ENCODE peak calls at places on chromosomes 1 and 21, in seven cellular contexts. One of them, this sample, is unnamed.

GRCh38 chr1:233433436-233434213 is 106.1 kb downstream of the MAP3K21 start:
- DNase-seq in left ventricle myocardium superior: no peak
- DNase-seq in immature natural killer cell: no peak
- DNase-seq in left cardiac atrium: no peak
- DNase-seq in nucleus accumbens: no peak
- DNase-seq in Daoy: no peak
- DNase-seq in heart right ventricle: no peak
- DNase-seq in this sample: no peak

GRCh38 chr1:51336711-51337110 is 6.3 kb upstream of the TTC39A start:
- DNase-seq in nucleus accumbens: no peak
- DNase-seq in left cardiac atrium: no peak
- DNase-seq in Daoy: no peak
- DNase-seq in immature natural killer cell: no peak
- DNase-seq in heart right ventricle: no peak
- DNase-seq in left ventricle myocardium superior: no peak
- DNase-seq in this sample: no peak

GRCh38 chr1:199029855-199030254 is 391.0 kb downstream of the PTPRC start:
- DNase-seq in Daoy: no peak
- DNase-seq in left ventricle myocardium superior: no peak
- DNase-seq in heart right ventricle: no peak
- DNase-seq in immature natural killer cell: no peak
- DNase-seq in nucleus accumbens: no peak
- DNase-seq in left cardiac atrium: no peak
- DNase-seq in this sample: no peak

GRCh38 chr1:89657886-89658285 is 25.0 kb downstream of the LRRC8C start:
- DNase-seq in immature natural killer cell: peak; percentile 41
- DNase-seq in left ventricle myocardium superior: no peak
- DNase-seq in left cardiac atrium: no peak
- DNase-seq in nucleus accumbens: no peak
- DNase-seq in Daoy: no peak
- DNase-seq in heart right ventricle: no peak
- DNase-seq in this sample: no peak

GRCh38 chr1:16130827-16131226 is 25.0 kb downstream of the EPHA2 start:
- DNase-seq in immature natural killer cell: no peak
- DNase-seq in left cardiac atrium: no peak
- DNase-seq in heart right ventricle: no peak
- DNase-seq in left ventricle myocardium superior: no peak
- DNase-seq in nucleus accumbens: no peak
- DNase-seq in Daoy: no peak
- DNase-seq in this sample: no peak

GRCh38 chr1:188709146-188709545 is 1768.5 kb downstream of the BRINP3 start:
- DNase-seq in immature natural killer cell: no peak
- DNase-seq in left cardiac atrium: no peak
- DNase-seq in heart right ventricle: no peak
- DNase-seq in Daoy: no peak
- DNase-seq in nucleus accumbens: no peak
- DNase-seq in left ventricle myocardium superior: no peak
- DNase-seq in this sample: no peak

GRCh38 chr1:205065666-205066065 is 18.6 kb downstream of the TMEM81 start:
- DNase-seq in Daoy: no peak
- DNase-seq in left ventricle myocardium superior: no peak
- DNase-seq in heart right ventricle: no peak
- DNase-seq in nucleus accumbens: no peak
- DNase-seq in immature natural killer cell: no peak
- DNase-seq in left cardiac atrium: no peak
- DNase-seq in this sample: no peak

GRCh38 chr1:240178366-240178765 is 86.7 kb downstream of the FMN2 start:
- DNase-seq in left cardiac atrium: no peak
- DNase-seq in nucleus accumbens: peak; percentile 48
- DNase-seq in Daoy: no peak
- DNase-seq in immature natural killer cell: no peak
- DNase-seq in heart right ventricle: no peak
- DNase-seq in left ventricle myocardium superior: no peak
- DNase-seq in this sample: no peak

GRCh38 chr1:23393706-23394105 is 24.1 kb upstream of the ZNF436 start:
- DNase-seq in left cardiac atrium: peak; percentile 76
- DNase-seq in heart right ventricle: peak; percentile 59
- DNase-seq in Daoy: peak; percentile 91
- DNase-seq in nucleus accumbens: no peak
- DNase-seq in immature natural killer cell: no peak
- DNase-seq in left ventricle myocardium superior: peak; percentile 83
- DNase-seq in this sample: no peak

GRCh38 chr1:168708698-168709406 is 20.2 kb downstream of the DPT start:
- DNase-seq in left ventricle myocardium superior: peak; percentile 37
- DNase-seq in nucleus accumbens: no peak
- DNase-seq in left cardiac atrium: no peak
- DNase-seq in immature natural killer cell: no peak
- DNase-seq in Daoy: no peak
- DNase-seq in heart right ventricle: no peak
- DNase-seq in this sample: no peak

GRCh38 chr1:55234016-55234415 is 18.9 kb upstream of the USP24 start:
- DNase-seq in nucleus accumbens: no peak
- DNase-seq in left cardiac atrium: no peak
- DNase-seq in left ventricle myocardium superior: no peak
- DNase-seq in Daoy: no peak
- DNase-seq in heart right ventricle: no peak
- DNase-seq in immature natural killer cell: no peak
- DNase-seq in this sample: no peak

GRCh38 chr1:203127672-203128611 is at the start of gene ADORA1:
- DNase-seq in nucleus accumbens: peak; percentile 86
- DNase-seq in left ventricle myocardium superior: peak; percentile 84
- DNase-seq in heart right ventricle: peak; percentile 62
- DNase-seq in left cardiac atrium: peak; percentile 72
- DNase-seq in Daoy: peak; percentile 73
- DNase-seq in immature natural killer cell: no peak
- DNase-seq in this sample: peak; percentile 48

GRCh38 chr21:38712076-38712475 is 93.7 kb upstream of the ETS2 start:
- DNase-seq in left ventricle myocardium superior: no peak
- DNase-seq in heart right ventricle: peak; percentile 19
- DNase-seq in left cardiac atrium: no peak
- DNase-seq in nucleus accumbens: peak; percentile 1
- DNase-seq in Daoy: peak; percentile 54
- DNase-seq in immature natural killer cell: no peak
- DNase-seq in this sample: peak; percentile 7

GRCh38 chr1:169466259-169467230 is 19.2 kb downstream of the SLC19A2 start:
- DNase-seq in left ventricle myocardium superior: no peak
- DNase-seq in heart right ventricle: no peak
- DNase-seq in left cardiac atrium: no peak
- DNase-seq in immature natural killer cell: no peak
- DNase-seq in Daoy: no peak
- DNase-seq in nucleus accumbens: peak; percentile 12
- DNase-seq in this sample: no peak

GRCh38 chr21:37546299-37546908 is 179.8 kb downstream of the DYRK1A start:
- DNase-seq in Daoy: no peak
- DNase-seq in heart right ventricle: no peak
- DNase-seq in left ventricle myocardium superior: no peak
- DNase-seq in nucleus accumbens: no peak
- DNase-seq in immature natural killer cell: no peak
- DNase-seq in left cardiac atrium: no peak
- DNase-seq in this sample: no peak

GRCh38 chr1:183163311-183163710 is 22.8 kb upstream of the LAMC2 start:
- DNase-seq in nucleus accumbens: no peak
- DNase-seq in heart right ventricle: no peak
- DNase-seq in immature natural killer cell: no peak
- DNase-seq in left cardiac atrium: no peak
- DNase-seq in Daoy: peak; percentile 96
- DNase-seq in left ventricle myocardium superior: no peak
- DNase-seq in this sample: no peak

GRCh38 chr1:42940851-42941639 is 17.6 kb downstream of the SLC2A1 start:
- DNase-seq in left ventricle myocardium superior: no peak
- DNase-seq in immature natural killer cell: no peak
- DNase-seq in heart right ventricle: no peak
- DNase-seq in Daoy: peak; percentile 98
- DNase-seq in nucleus accumbens: no peak
- DNase-seq in left cardiac atrium: peak; percentile 62
- DNase-seq in this sample: no peak

GRCh38 chr1:21893046-21893805 is 43.9 kb downstream of the HSPG2 start:
- DNase-seq in Daoy: no peak
- DNase-seq in immature natural killer cell: no peak
- DNase-seq in left cardiac atrium: no peak
- DNase-seq in nucleus accumbens: no peak
- DNase-seq in left ventricle myocardium superior: peak; percentile 35
- DNase-seq in heart right ventricle: no peak
- DNase-seq in this sample: no peak

GRCh38 chr1:201877877-201878339 is 10.8 kb upstream of the SHISA4 start:
- DNase-seq in immature natural killer cell: no peak
- DNase-seq in left cardiac atrium: no peak
- DNase-seq in nucleus accumbens: peak; percentile 74
- DNase-seq in heart right ventricle: peak; percentile 57
- DNase-seq in Daoy: peak; percentile 51
- DNase-seq in left ventricle myocardium superior: peak; percentile 48
- DNase-seq in this sample: no peak

GRCh38 chr1:160053548-160054365 is 16.2 kb downstream of the KCNJ10 start:
- DNase-seq in heart right ventricle: no peak
- DNase-seq in left cardiac atrium: no peak
- DNase-seq in left ventricle myocardium superior: no peak
- DNase-seq in immature natural killer cell: no peak
- DNase-seq in Daoy: no peak
- DNase-seq in nucleus accumbens: no peak
- DNase-seq in this sample: peak; percentile 30

GRCh38 chr1:94609619-94610018 is 68.1 kb upstream of the F3 start:
- DNase-seq in Daoy: peak; percentile 60
- DNase-seq in immature natural killer cell: no peak
- DNase-seq in nucleus accumbens: no peak
- DNase-seq in heart right ventricle: no peak
- DNase-seq in left ventricle myocardium superior: no peak
- DNase-seq in left cardiac atrium: no peak
- DNase-seq in this sample: no peak

GRCh38 chr1:201361652-201362504 is 15.6 kb downstream of the TNNT2 start:
- DNase-seq in nucleus accumbens: peak; percentile 47
- DNase-seq in Daoy: peak; percentile 62
- DNase-seq in heart right ventricle: no peak
- DNase-seq in left ventricle myocardium superior: peak; percentile 59
- DNase-seq in left cardiac atrium: peak; percentile 43
- DNase-seq in immature natural killer cell: no peak
- DNase-seq in this sample: peak; percentile 65

GRCh38 chr1:18629659-18630510 is 761 bp upstream of the PAX7 start:
- DNase-seq in left cardiac atrium: no peak
- DNase-seq in immature natural killer cell: no peak
- DNase-seq in Daoy: no peak
- DNase-seq in nucleus accumbens: no peak
- DNase-seq in heart right ventricle: no peak
- DNase-seq in left ventricle myocardium superior: no peak
- DNase-seq in this sample: no peak

GRCh38 chr1:59697138-59697811 is 117.5 kb upstream of the HOOK1 start:
- DNase-seq in left cardiac atrium: no peak
- DNase-seq in heart right ventricle: no peak
- DNase-seq in left ventricle myocardium superior: no peak
- DNase-seq in Daoy: no peak
- DNase-seq in immature natural killer cell: peak; percentile 23
- DNase-seq in nucleus accumbens: no peak
- DNase-seq in this sample: no peak

GRCh38 chr1:173405758-173406344 is 71.3 kb upstream of the PRDX6 start:
- DNase-seq in left ventricle myocardium superior: no peak
- DNase-seq in immature natural killer cell: no peak
- DNase-seq in left cardiac atrium: no peak
- DNase-seq in nucleus accumbens: no peak
- DNase-seq in Daoy: peak; percentile 66
- DNase-seq in heart right ventricle: no peak
- DNase-seq in this sample: no peak

GRCh38 chr1:38671221-38671620 is 188.4 kb downstream of the RRAGC start:
- DNase-seq in nucleus accumbens: no peak
- DNase-seq in left ventricle myocardium superior: no peak
- DNase-seq in Daoy: no peak
- DNase-seq in heart right ventricle: no peak
- DNase-seq in left cardiac atrium: no peak
- DNase-seq in immature natural killer cell: no peak
- DNase-seq in this sample: no peak

GRCh38 chr1:166884040-166884642 is 8.1 kb upstream of the TADA1 start:
- DNase-seq in left cardiac atrium: peak; percentile 51
- DNase-seq in immature natural killer cell: peak; percentile 18
- DNase-seq in Daoy: peak; percentile 63
- DNase-seq in nucleus accumbens: peak; percentile 70
- DNase-seq in left ventricle myocardium superior: peak; percentile 63
- DNase-seq in heart right ventricle: peak; percentile 37
- DNase-seq in this sample: peak; percentile 70

GRCh38 chr21:27555996-27556395 is 589.1 kb upstream of the ADAMTS5 start:
- DNase-seq in left ventricle myocardium superior: no peak
- DNase-seq in immature natural killer cell: no peak
- DNase-seq in nucleus accumbens: no peak
- DNase-seq in Daoy: no peak
- DNase-seq in left cardiac atrium: no peak
- DNase-seq in heart right ventricle: no peak
- DNase-seq in this sample: no peak

GRCh38 chr1:152251391-152251790 is 27.4 kb upstream of the HRNR start:
- DNase-seq in left cardiac atrium: no peak
- DNase-seq in heart right ventricle: no peak
- DNase-seq in Daoy: peak; percentile 22
- DNase-seq in immature natural killer cell: no peak
- DNase-seq in left ventricle myocardium superior: no peak
- DNase-seq in nucleus accumbens: no peak
- DNase-seq in this sample: no peak

GRCh38 chr1:207031632-207032258 is 811 bp downstream of the C1orf116 start:
- DNase-seq in nucleus accumbens: no peak
- DNase-seq in left ventricle myocardium superior: no peak
- DNase-seq in heart right ventricle: no peak
- DNase-seq in Daoy: no peak
- DNase-seq in immature natural killer cell: no peak
- DNase-seq in left cardiac atrium: no peak
- DNase-seq in this sample: no peak

GRCh38 chr1:175911138-175911537 is 167.7 kb upstream of the TNR start:
- DNase-seq in immature natural killer cell: no peak
- DNase-seq in Daoy: no peak
- DNase-seq in nucleus accumbens: no peak
- DNase-seq in left cardiac atrium: no peak
- DNase-seq in left ventricle myocardium superior: no peak
- DNase-seq in heart right ventricle: no peak
- DNase-seq in this sample: no peak

GRCh38 chr1:198934901-198935301 is 296.1 kb downstream of the PTPRC start:
- DNase-seq in nucleus accumbens: no peak
- DNase-seq in immature natural killer cell: peak; percentile 81
- DNase-seq in Daoy: peak; percentile 63
- DNase-seq in heart right ventricle: no peak
- DNase-seq in left cardiac atrium: no peak
- DNase-seq in left ventricle myocardium superior: no peak
- DNase-seq in this sample: no peak